ENCODE peak calls at places on chromosomes 1 and 21, in ten cellular contexts. One of them, this sample, is unnamed.

GRCh38 chr1:49098866-49099265 is 322.2 kb upstream of the BEND5 start:
- DNase-seq in T-helper 9 cell: no peak
- DNase-seq in stimulated activated CD4-positive, alpha-beta T cell treated with anti-CD3 and anti-CD28 coated beads, Interleukin-2, amount 100 ng/mL, for 48 hours: no peak
- DNase-seq in left cardiac atrium: no peak
- DNase-seq in activated T-cell treated with anti-CD3 and anti-CD28 coated beads for 1 hour: no peak
- DNase-seq in fibroblast of mammary gland: no peak
- DNase-seq in Calu3: no peak
- DNase-seq in uterus: no peak
- DNase-seq in fibroblast of pulmonary artery: no peak
- DNase-seq in T-helper 2 cell: no peak
- DNase-seq in this sample: no peak

GRCh38 chr1:62799688-62800087 is 15.8 kb downstream of the ATG4C start:
- DNase-seq in left cardiac atrium: no peak
- DNase-seq in T-helper 2 cell: no peak
- DNase-seq in fibroblast of pulmonary artery: no peak
- DNase-seq in stimulated activated CD4-positive, alpha-beta T cell treated with anti-CD3 and anti-CD28 coated beads, Interleukin-2, amount 100 ng/mL, for 48 hours: no peak
- DNase-seq in T-helper 9 cell: no peak
- DNase-seq in uterus: no peak
- DNase-seq in activated T-cell treated with anti-CD3 and anti-CD28 coated beads for 1 hour: no peak
- DNase-seq in fibroblast of mammary gland: no peak
- DNase-seq in Calu3: no peak
- DNase-seq in this sample: no peak

GRCh38 chr1:85275701-85276289 is 637 bp downstream of the BCL10 start:
- DNase-seq in T-helper 2 cell: no peak
- DNase-seq in fibroblast of pulmonary artery: peak; percentile 15
- DNase-seq in Calu3: no peak
- DNase-seq in uterus: no peak
- DNase-seq in T-helper 9 cell: peak; percentile 8
- DNase-seq in left cardiac atrium: no peak
- DNase-seq in fibroblast of mammary gland: no peak
- DNase-seq in stimulated activated CD4-positive, alpha-beta T cell treated with anti-CD3 and anti-CD28 coated beads, Interleukin-2, amount 100 ng/mL, for 48 hours: no peak
- DNase-seq in activated T-cell treated with anti-CD3 and anti-CD28 coated beads for 1 hour: no peak
- DNase-seq in this sample: no peak

GRCh38 chr1:44603718-44604117 is 70.6 kb downstream of the TMEM53 start:
- DNase-seq in T-helper 2 cell: no peak
- DNase-seq in left cardiac atrium: no peak
- DNase-seq in fibroblast of pulmonary artery: no peak
- DNase-seq in stimulated activated CD4-positive, alpha-beta T cell treated with anti-CD3 and anti-CD28 coated beads, Interleukin-2, amount 100 ng/mL, for 48 hours: no peak
- DNase-seq in uterus: no peak
- DNase-seq in T-helper 9 cell: no peak
- DNase-seq in activated T-cell treated with anti-CD3 and anti-CD28 coated beads for 1 hour: no peak
- DNase-seq in fibroblast of mammary gland: no peak
- DNase-seq in Calu3: no peak
- DNase-seq in this sample: peak; percentile 66

GRCh38 chr1:2001773-2002411 is 1.7 kb downstream of the CFAP74 start:
- DNase-seq in left cardiac atrium: no peak
- DNase-seq in fibroblast of pulmonary artery: no peak
- DNase-seq in T-helper 2 cell: no peak
- DNase-seq in uterus: no peak
- DNase-seq in Calu3: peak; percentile 68
- DNase-seq in activated T-cell treated with anti-CD3 and anti-CD28 coated beads for 1 hour: no peak
- DNase-seq in fibroblast of mammary gland: no peak
- DNase-seq in stimulated activated CD4-positive, alpha-beta T cell treated with anti-CD3 and anti-CD28 coated beads, Interleukin-2, amount 100 ng/mL, for 48 hours: no peak
- DNase-seq in T-helper 9 cell: no peak
- DNase-seq in this sample: no peak

GRCh38 chr21:25400427-25400826 is 206.9 kb downstream of the MRPL39 start:
- DNase-seq in uterus: no peak
- DNase-seq in T-helper 9 cell: no peak
- DNase-seq in left cardiac atrium: no peak
- DNase-seq in Calu3: no peak
- DNase-seq in stimulated activated CD4-positive, alpha-beta T cell treated with anti-CD3 and anti-CD28 coated beads, Interleukin-2, amount 100 ng/mL, for 48 hours: no peak
- DNase-seq in T-helper 2 cell: no peak
- DNase-seq in fibroblast of mammary gland: peak; percentile 2
- DNase-seq in activated T-cell treated with anti-CD3 and anti-CD28 coated beads for 1 hour: no peak
- DNase-seq in fibroblast of pulmonary artery: no peak
- DNase-seq in this sample: no peak

GRCh38 chr1:36258960-36259344 is 34.7 kb downstream of the THRAP3 start:
- DNase-seq in fibroblast of pulmonary artery: no peak
- DNase-seq in left cardiac atrium: no peak
- DNase-seq in T-helper 2 cell: no peak
- DNase-seq in Calu3: no peak
- DNase-seq in fibroblast of mammary gland: peak; percentile 24
- DNase-seq in activated T-cell treated with anti-CD3 and anti-CD28 coated beads for 1 hour: no peak
- DNase-seq in uterus: no peak
- DNase-seq in stimulated activated CD4-positive, alpha-beta T cell treated with anti-CD3 and anti-CD28 coated beads, Interleukin-2, amount 100 ng/mL, for 48 hours: no peak
- DNase-seq in T-helper 9 cell: no peak
- DNase-seq in this sample: no peak

GRCh38 chr1:112673589-112674439 is 645 bp upstream of the MOV10 start:
- DNase-seq in activated T-cell treated with anti-CD3 and anti-CD28 coated beads for 1 hour: no peak
- DNase-seq in fibroblast of pulmonary artery: peak; percentile 83
- DNase-seq in Calu3: peak; percentile 6
- DNase-seq in stimulated activated CD4-positive, alpha-beta T cell treated with anti-CD3 and anti-CD28 coated beads, Interleukin-2, amount 100 ng/mL, for 48 hours: no peak
- DNase-seq in T-helper 9 cell: no peak
- DNase-seq in fibroblast of mammary gland: peak; percentile 81
- DNase-seq in uterus: no peak
- DNase-seq in left cardiac atrium: peak; percentile 56
- DNase-seq in T-helper 2 cell: no peak
- DNase-seq in this sample: no peak

GRCh38 chr1:218383681-218384080 is 38.5 kb downstream of the TGFB2 start:
- DNase-seq in T-helper 9 cell: no peak
- DNase-seq in left cardiac atrium: no peak
- DNase-seq in fibroblast of pulmonary artery: peak; percentile 82
- DNase-seq in fibroblast of mammary gland: peak; percentile 12
- DNase-seq in activated T-cell treated with anti-CD3 and anti-CD28 coated beads for 1 hour: no peak
- DNase-seq in Calu3: no peak
- DNase-seq in uterus: no peak
- DNase-seq in stimulated activated CD4-positive, alpha-beta T cell treated with anti-CD3 and anti-CD28 coated beads, Interleukin-2, amount 100 ng/mL, for 48 hours: no peak
- DNase-seq in T-helper 2 cell: no peak
- DNase-seq in this sample: no peak

GRCh38 chr1:31733389-31734219 is 29.8 kb upstream of the COL16A1 start:
- DNase-seq in fibroblast of mammary gland: no peak
- DNase-seq in T-helper 9 cell: no peak
- DNase-seq in Calu3: no peak
- DNase-seq in stimulated activated CD4-positive, alpha-beta T cell treated with anti-CD3 and anti-CD28 coated beads, Interleukin-2, amount 100 ng/mL, for 48 hours: no peak
- DNase-seq in activated T-cell treated with anti-CD3 and anti-CD28 coated beads for 1 hour: no peak
- DNase-seq in left cardiac atrium: no peak
- DNase-seq in fibroblast of pulmonary artery: no peak
- DNase-seq in uterus: no peak
- DNase-seq in T-helper 2 cell: no peak
- DNase-seq in this sample: no peak

GRCh38 chr1:161900155-161900554 is 123.5 kb downstream of the OLFML2B start:
- DNase-seq in fibroblast of pulmonary artery: no peak
- DNase-seq in T-helper 9 cell: no peak
- DNase-seq in activated T-cell treated with anti-CD3 and anti-CD28 coated beads for 1 hour: no peak
- DNase-seq in fibroblast of mammary gland: no peak
- DNase-seq in stimulated activated CD4-positive, alpha-beta T cell treated with anti-CD3 and anti-CD28 coated beads, Interleukin-2, amount 100 ng/mL, for 48 hours: no peak
- DNase-seq in T-helper 2 cell: no peak
- DNase-seq in left cardiac atrium: no peak
- DNase-seq in uterus: no peak
- DNase-seq in Calu3: no peak
- DNase-seq in this sample: no peak